ENCODE peak calls at places on chromosome 9, in seven cellular contexts. R is HCT116, F is MM.1S, M is transverse colon, E is A549, H is psoas muscle, Q is AG04450. I is an unnamed sample. For H3K9me3, the result is how much of the 10 kb centered on the place peaks cover.

GRCh38 chr9:7234144-7234543 is 476.4 kb downstream of the KDM4C start:
- DNase-seq in R (peak), F (peak), M (no peak), E (peak), H (no peak), Q (no peak), I (no peak)

GRCh38 chr9:73125651-73126050 is 26.0 kb upstream of the ANXA1 start:
- DNase-seq in R (no peak), F (no peak), M (no peak), E (no peak), H (no peak), Q (no peak), I (no peak)

GRCh38 chr9:131394464-131395026 is 659 bp downstream of the PRRC2B start:
- DNase-seq in R (no peak), F (peak), M (peak), E (no peak), H (peak), Q (no peak), I (peak)

GRCh38 chr9:114276908-114277821 is 45.7 kb upstream of the ORM1 start:
- DNase-seq in R (no peak), F (no peak), M (no peak), E (no peak), H (peak), Q (peak), I (peak)

GRCh38 chr9:98973546-98973921 is 29.8 kb downstream of the COL15A1 start:
- DNase-seq in R (no peak), F (no peak), M (no peak), E (no peak), H (peak), Q (no peak), I (no peak)

GRCh38 chr9:76459691-76460635 is 981 bp downstream of the GCNT1 start:
- DNase-seq in R (peak), F (peak), M (peak), E (peak), H (no peak), Q (no peak), I (peak)

GRCh38 chr9:123954921-123955320 is 25.0 kb upstream of the DENND1A start:
- DNase-seq in R (no peak), F (no peak), M (no peak), E (no peak), H (no peak), Q (no peak), I (no peak)

GRCh38 chr9:137381501-137382443 is 41.2 kb downstream of the EXD3 start:
- DNase-seq in R (no peak), F (no peak), M (no peak), E (no peak), H (no peak), Q (no peak), I (no peak)

GRCh38 chr9:128203842-128204551 is 818 bp downstream of the DNM1 start:
- DNase-seq in R (no peak), F (no peak), M (no peak), E (peak), H (no peak), Q (no peak), I (peak)

GRCh38 chr9:6827370-6827949 is 69.7 kb downstream of the KDM4C start:
- DNase-seq in R (peak), F (peak), M (no peak), E (peak), H (no peak), Q (peak), I (no peak)

GRCh38 chr9:331197-331596 is 116.5 kb downstream of the DOCK8 start:
- DNase-seq in R (no peak), F (no peak), M (no peak), E (no peak), H (no peak), Q (no peak), I (no peak)

GRCh38 chr9:90921104-90921503 is 119.5 kb downstream of the SYK start:
- DNase-seq in R (no peak), F (no peak), M (peak), E (no peak), H (peak), Q (no peak), I (no peak)

GRCh38 chr9:34984049-34984448 is 5.5 kb upstream of the DNAJB5 start:
- DNase-seq in R (no peak), F (peak), M (no peak), E (no peak), H (no peak), Q (no peak), I (no peak)

GRCh38 chr9:134173127-134174072 is 9.0 kb upstream of the RNU6ATAC start:
- DNase-seq in R (no peak), F (no peak), M (no peak), E (no peak), H (no peak), Q (no peak), I (no peak)

GRCh38 chr9:97315550-97315949 is 8.1 kb downstream of the CCDC180 start:
- DNase-seq in R (no peak), F (no peak), M (no peak), E (no peak), H (no peak), Q (no peak), I (no peak)

GRCh38 chr9:114945601-114946000 is 15.2 kb upstream of the TNFSF8 start:
- DNase-seq in R (no peak), F (no peak), M (no peak), E (no peak), H (no peak), Q (no peak), I (no peak)

GRCh38 chr9:124708633-124709032 is 62.5 kb downstream of the NR6A1 start:
- DNase-seq in R (no peak), F (no peak), M (peak), E (peak), H (no peak), Q (no peak), I (peak)

GRCh38 chr9:131046581-131047202 is 37.7 kb downstream of the LAMC3 start:
- DNase-seq in R (peak), F (peak), M (peak), E (peak), H (peak), Q (peak), I (peak)

GRCh38 chr9:86600291-86600690 is 246.1 kb upstream of the TUT7 start:
- DNase-seq in R (no peak), F (no peak), M (no peak), E (no peak), H (no peak), Q (no peak), I (no peak)

GRCh38 chr9:5551368-5551767 is 41.0 kb downstream of the PDCD1LG2 start:
- DNase-seq in R (no peak), F (no peak), M (no peak), E (no peak), H (no peak), Q (no peak), I (no peak)

GRCh38 chr9:26675055-26675454 is 217.5 kb downstream of the CAAP1 start:
- DNase-seq in R (no peak), F (no peak), M (no peak), E (no peak), H (no peak), Q (no peak), I (no peak)

GRCh38 chr9:6054280-6055099 is 39.1 kb upstream of the RANBP6 start:
- DNase-seq in R (peak), F (peak), M (peak), E (peak), H (no peak), Q (peak), I (peak)

DNA sequence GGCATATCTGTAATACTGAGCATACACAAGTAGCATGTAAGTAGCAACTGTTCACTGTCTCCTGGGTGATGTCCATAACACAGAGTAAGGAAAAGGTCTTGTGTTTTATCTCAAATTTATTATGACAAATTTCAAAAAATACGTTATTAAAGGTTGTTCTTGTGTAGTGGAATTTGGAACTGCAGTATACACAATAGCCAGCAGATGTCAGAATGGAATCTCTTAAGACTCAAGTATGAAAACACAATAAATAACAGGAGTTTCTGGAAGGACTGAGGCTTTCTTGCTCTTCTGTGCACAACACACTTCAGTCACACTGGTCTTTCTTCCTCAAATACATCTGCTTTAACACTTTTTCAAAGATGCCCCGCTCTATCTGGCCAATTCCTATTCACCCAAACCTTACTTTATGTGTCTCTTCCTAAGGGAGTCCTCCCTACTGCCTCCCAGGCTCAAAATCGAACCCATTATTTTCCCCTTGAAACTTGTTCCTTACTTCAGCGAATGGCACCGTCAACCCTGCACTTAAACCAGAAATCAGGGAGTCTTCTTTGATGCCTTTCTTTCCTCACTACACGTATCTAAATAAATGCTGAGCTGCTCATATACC is 6.5 kb upstream of the FBXO10 start:
- DNase-seq in R (peak), F (peak), M (no peak), E (peak), H (no peak), Q (peak), I (peak)
- H3K27ac ChIP-seq in R (no peak), F (no peak), M (peak), E (no peak), H (no peak), Q (no peak), I (no peak)

GRCh38 chr9:13557724-13558123 is 278.2 kb upstream of the MPDZ start:
- DNase-seq in R (no peak), F (no peak), M (no peak), E (no peak), H (no peak), Q (no peak), I (no peak)
- H3K4me3 ChIP-seq in R (no peak), F (no peak), M (no peak), E (no peak), H (no peak), Q (no peak), I (no peak)

GRCh38 chr9:103799959-103800358 is 294.1 kb upstream of the SMC2 start:
- DNase-seq in R (no peak), F (no peak), M (no peak), E (no peak), H (no peak), Q (no peak), I (no peak)
- H3K9me3 ChIP-seq in R (under half), F (under half), M (under half), E (under half), H (under half), Q (under half), I (under half)

DNA sequence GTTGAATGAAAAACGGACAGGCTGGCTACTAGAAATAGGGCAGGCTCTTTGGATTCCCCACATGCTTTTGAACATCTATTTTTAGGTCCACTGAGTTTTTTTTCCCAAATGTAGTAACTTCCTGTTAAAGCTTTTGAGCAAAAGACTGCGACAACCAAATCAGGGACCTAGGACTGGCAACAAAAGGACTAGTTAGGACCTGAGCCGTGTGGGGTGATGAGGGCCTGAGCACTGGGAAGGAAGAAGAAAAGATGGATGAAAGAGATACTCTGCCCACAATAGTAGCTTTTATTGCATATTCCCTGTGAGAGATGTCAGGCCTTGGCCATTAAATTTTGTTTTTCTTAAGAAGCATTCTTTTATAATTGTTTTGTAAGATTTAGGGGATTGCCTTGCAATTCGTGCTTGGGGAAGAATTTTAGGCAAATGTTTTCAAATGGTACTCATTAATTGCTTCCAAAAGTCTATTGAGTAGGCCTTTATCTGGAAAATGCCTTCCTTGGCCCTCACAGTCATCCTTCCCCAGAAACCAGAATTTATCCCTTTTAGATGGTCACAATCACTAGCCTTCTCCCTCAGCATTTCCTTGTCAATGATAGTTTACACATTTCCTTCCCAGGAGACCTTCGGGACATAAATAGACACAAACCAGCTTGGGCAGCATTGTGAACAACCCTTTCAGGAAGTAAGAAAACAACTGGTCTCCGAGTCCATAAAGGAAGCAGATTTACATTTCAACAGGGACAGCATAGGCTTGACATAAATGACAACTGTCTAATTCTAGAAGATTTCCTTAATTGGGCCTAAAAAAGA is 166.5 kb downstream of the RMI1 start:
- DNase-seq in R (no peak), F (no peak), M (no peak), E (no peak), H (no peak), Q (no peak), I (peak)
- H3K27ac ChIP-seq in R (no peak), F (no peak), M (peak), E (no peak), H (peak), Q (no peak), I (no peak)